ENCODE peak calls at places on chromosome 11, in six cellular contexts. One of them, this sample, is unnamed.

GRCh38 chr11:76830639-76831312 is 29.9 kb upstream of the ACER3 start:
- DNase-seq in H7: no peak
- DNase-seq in tibial nerve: no peak
- DNase-seq in cardiac fibroblast: peak; percentile 67
- DNase-seq in NCI-H2029: no peak
- DNase-seq in NCI-H748 treated with DMSO at 0.1 percent for 48 hours: no peak
- DNase-seq in this sample: no peak

GRCh38 chr11:100925935-100926334 is 203.7 kb downstream of the PGR start:
- DNase-seq in cardiac fibroblast: peak; percentile 73
- DNase-seq in NCI-H2029: no peak
- DNase-seq in NCI-H748 treated with DMSO at 0.1 percent for 48 hours: no peak
- DNase-seq in H7: no peak
- DNase-seq in tibial nerve: no peak
- DNase-seq in this sample: no peak

GRCh38 chr11:17985517-17985916 is 27.3 kb downstream of the SERGEF start:
- DNase-seq in tibial nerve: no peak
- DNase-seq in NCI-H2029: peak; percentile 58
- DNase-seq in cardiac fibroblast: peak; percentile 54
- DNase-seq in H7: no peak
- DNase-seq in NCI-H748 treated with DMSO at 0.1 percent for 48 hours: no peak
- DNase-seq in this sample: no peak

GRCh38 chr11:75273331-75273988 is 32.9 kb downstream of the TPBGL start:
- DNase-seq in NCI-H2029: no peak
- DNase-seq in NCI-H748 treated with DMSO at 0.1 percent for 48 hours: no peak
- DNase-seq in H7: no peak
- DNase-seq in cardiac fibroblast: no peak
- DNase-seq in tibial nerve: no peak
- DNase-seq in this sample: no peak

GRCh38 chr11:120703358-120704152 is 192.0 kb downstream of the GRIK4 start:
- DNase-seq in NCI-H2029: no peak
- DNase-seq in NCI-H748 treated with DMSO at 0.1 percent for 48 hours: no peak
- DNase-seq in cardiac fibroblast: no peak
- DNase-seq in H7: no peak
- DNase-seq in tibial nerve: no peak
- DNase-seq in this sample: no peak

GRCh38 chr11:28009383-28009782 is 98.6 kb downstream of the KIF18A start:
- DNase-seq in tibial nerve: no peak
- DNase-seq in NCI-H2029: no peak
- DNase-seq in H7: no peak
- DNase-seq in cardiac fibroblast: peak; percentile 79
- DNase-seq in NCI-H748 treated with DMSO at 0.1 percent for 48 hours: no peak
- DNase-seq in this sample: no peak

GRCh38 chr11:2160736-2161259 is at the start of gene INS:
- DNase-seq in tibial nerve: no peak
- DNase-seq in cardiac fibroblast: no peak
- DNase-seq in NCI-H748 treated with DMSO at 0.1 percent for 48 hours: no peak
- DNase-seq in H7: no peak
- DNase-seq in NCI-H2029: no peak
- DNase-seq in this sample: no peak

GRCh38 chr11:112619106-112619505 is 342.1 kb upstream of the NCAM1 start:
- DNase-seq in H7: no peak
- DNase-seq in cardiac fibroblast: no peak
- DNase-seq in NCI-H2029: no peak
- DNase-seq in NCI-H748 treated with DMSO at 0.1 percent for 48 hours: no peak
- DNase-seq in tibial nerve: no peak
- DNase-seq in this sample: no peak

This sample was measured in naive thymus-derived CD8-positive, alpha-beta T cell.